ENCODE peak calls at places on chromosomes 2 and 18, in nine cellular contexts. M, E, Z, B, S, X, U, J and P are unnamed samples.
A peak's percentile ranks its signal among the peaks of the same experiment; 100 is the strongest.

GRCh38 chr2:221629478-221629877 is 57.4 kb upstream of the EPHA4 start:
- DNase-seq in M (peak; percentile 59), E (peak; percentile 81), Z (no peak), B (no peak), S (peak; percentile 39), X (no peak), U (no peak), J (no peak), P (no peak)

GRCh38 chr2:33262097-33262496 is 214.4 kb upstream of the RASGRP3 start:
- DNase-seq in M (no peak), E (peak; percentile 43), Z (no peak), B (no peak), S (no peak), X (no peak), U (no peak), J (no peak), P (no peak)

GRCh38 chr2:109516445-109517117 is 97.2 kb downstream of the SEPTIN10 start:
- DNase-seq in M (no peak), E (peak; percentile 54), Z (no peak), B (peak; percentile 32), S (peak; percentile 65), X (no peak), U (peak; percentile 51), J (no peak), P (peak; percentile 41)

GRCh38 chr2:112141623-112142001 is 3.4 kb downstream of the FBLN7 start:
- DNase-seq in M (no peak), E (no peak), Z (no peak), B (no peak), S (no peak), X (no peak), U (no peak), J (no peak), P (no peak)

GRCh38 chr2:67462741-67463496 is 65.8 kb downstream of the ETAA1 start:
- DNase-seq in M (no peak), E (peak; percentile 56), Z (no peak), B (no peak), S (no peak), X (no peak), U (no peak), J (no peak), P (no peak)

GRCh38 chr2:132632000-132632649 is 37.9 kb downstream of the LYPD1 start:
- DNase-seq in M (no peak), E (peak; percentile 3), Z (no peak), B (no peak), S (peak; percentile 19), X (no peak), U (no peak), J (no peak), P (no peak)

GRCh38 chr2:240816584-240817495 is 3.2 kb downstream of the KIF1A start:
- DNase-seq in M (no peak), E (no peak), Z (no peak), B (peak; percentile 14), S (no peak), X (no peak), U (peak; percentile 9), J (no peak), P (no peak)

GRCh38 chr18:13217971-13218375 is 587 bp upstream of the LDLRAD4 start:
- DNase-seq in M (no peak), E (peak; percentile 12), Z (no peak), B (peak; percentile 60), S (no peak), X (no peak), U (peak; percentile 57), J (peak; percentile 53), P (no peak)

GRCh38 chr2:10271946-10272345 is 30.8 kb upstream of the HPCAL1 start:
- DNase-seq in M (no peak), E (no peak), Z (no peak), B (peak; percentile 85), S (no peak), X (no peak), U (no peak), J (no peak), P (no peak)

GRCh38 chr2:64918220-64918886 is 70.8 kb upstream of the SLC1A4 start:
- DNase-seq in M (no peak), E (no peak), Z (no peak), B (no peak), S (no peak), X (no peak), U (no peak), J (no peak), P (no peak)
- H3K4me3 ChIP-seq in M (peak overlapping the region; percentile 55), E (peak overlapping the region; percentile 47), Z (peak overlapping the region; percentile 59), B (no peak overlapping the region), S (peak overlapping the region; percentile 52), X (peak overlapping the region; percentile 64), U (peak overlapping the region; percentile 54), J (peak overlapping the region; percentile 27), P (peak overlapping the region; percentile 47)

DNA sequence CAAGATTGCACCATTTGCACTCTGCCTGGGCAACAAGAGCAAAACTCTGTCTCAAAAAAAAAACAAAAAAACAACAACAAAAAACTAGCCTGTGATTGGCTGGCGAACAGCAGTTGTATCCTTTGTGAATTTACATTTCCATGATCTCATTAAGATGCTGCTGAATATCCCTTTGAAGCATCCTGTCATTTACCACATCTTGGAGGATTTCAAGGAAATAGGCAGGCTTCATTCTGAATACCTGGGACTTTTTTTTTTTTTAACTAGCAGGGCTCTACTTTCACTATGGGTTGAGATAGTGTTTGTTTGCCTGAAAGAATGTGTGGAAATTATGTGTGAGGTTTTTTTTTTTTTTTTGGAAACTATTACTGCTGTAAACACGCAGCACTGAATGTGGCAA is 49.6 kb upstream of the RPL31 start:
- DNase-seq in M (no peak), E (no peak), Z (no peak), B (no peak), S (no peak), X (no peak), U (no peak), J (no peak), P (no peak)
- H3K4me3 ChIP-seq in M (no peak overlapping the region), E (no peak overlapping the region), Z (no peak overlapping the region), B (no peak overlapping the region), S (no peak overlapping the region), X (no peak overlapping the region), U (no peak overlapping the region), J (no peak overlapping the region), P (no peak overlapping the region)

GRCh38 chr2:102107741-102108070 is 34.8 kb upstream of the IL1R1 start:
- DNase-seq in M (no peak), E (peak; percentile 62), Z (no peak), B (no peak), S (peak; percentile 75), X (no peak), U (no peak), J (no peak), P (no peak)
- H3K4me3 ChIP-seq in M (no peak overlapping the region), E (no peak overlapping the region), Z (no peak overlapping the region), B (no peak overlapping the region), S (peak overlapping the region; percentile 26), X (no peak overlapping the region), U (no peak overlapping the region), J (no peak overlapping the region), P (no peak overlapping the region)

DNA sequence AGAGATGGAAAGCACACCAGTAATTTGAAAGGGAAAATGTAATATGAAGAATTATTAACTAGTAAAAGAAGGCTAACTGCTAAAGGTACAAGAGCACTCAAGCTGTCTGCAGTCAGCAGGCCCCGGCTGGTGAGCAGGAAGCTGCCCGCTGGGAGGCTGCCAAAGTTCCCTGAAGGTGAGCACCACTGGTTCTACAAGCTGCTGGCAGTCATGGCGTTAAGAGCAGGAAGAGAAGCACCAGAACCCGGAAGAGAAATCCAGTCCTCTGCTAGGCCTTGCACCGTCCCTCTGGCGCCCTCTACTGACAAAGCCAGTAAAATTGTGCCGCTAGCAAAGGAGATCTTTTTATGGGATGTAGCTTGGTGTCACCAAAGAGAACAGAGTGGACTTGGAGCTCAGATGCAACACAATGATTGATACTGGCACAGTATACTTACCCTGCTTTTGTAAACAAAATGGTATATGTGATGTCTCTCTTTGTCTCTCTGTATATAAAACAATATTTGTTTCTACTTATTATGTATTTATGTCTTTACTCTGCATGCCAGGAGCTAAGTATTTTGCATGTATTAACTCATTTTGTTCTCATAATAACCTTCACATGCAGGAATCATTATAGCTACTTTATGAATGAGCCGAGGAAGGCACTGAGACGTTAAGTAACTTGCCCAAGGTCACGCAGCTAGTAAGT is 28.1 kb upstream of the CASP8 start:
- DNase-seq in M (peak; percentile 47), E (peak; percentile 95), Z (peak; percentile 86), B (peak; percentile 94), S (peak; percentile 96), X (peak; percentile 86), U (peak; percentile 77), J (peak; percentile 86), P (peak; percentile 79)
- H3K4me3 ChIP-seq in M (no peak overlapping the region), E (no peak overlapping the region), Z (peak overlapping the region; percentile 79), B (no peak overlapping the region), S (peak overlapping the region; percentile 62), X (peak overlapping the region; percentile 81), U (peak overlapping the region; percentile 36), J (no peak overlapping the region), P (peak overlapping the region; percentile 11)

GRCh38 chr18:62437520-62438329 is 85.1 kb upstream of the ZCCHC2 start:
- DNase-seq in M (no peak), E (peak; percentile 42), Z (no peak), B (peak; percentile 71), S (no peak), X (no peak), U (peak; percentile 34), J (peak; percentile 54), P (no peak)
- H3K4me3 ChIP-seq in M (no peak overlapping the region), E (no peak overlapping the region), Z (no peak overlapping the region), B (no peak overlapping the region), S (no peak overlapping the region), X (no peak overlapping the region), U (peak overlapping the region; percentile 16), J (no peak overlapping the region), P (no peak overlapping the region)

DNA sequence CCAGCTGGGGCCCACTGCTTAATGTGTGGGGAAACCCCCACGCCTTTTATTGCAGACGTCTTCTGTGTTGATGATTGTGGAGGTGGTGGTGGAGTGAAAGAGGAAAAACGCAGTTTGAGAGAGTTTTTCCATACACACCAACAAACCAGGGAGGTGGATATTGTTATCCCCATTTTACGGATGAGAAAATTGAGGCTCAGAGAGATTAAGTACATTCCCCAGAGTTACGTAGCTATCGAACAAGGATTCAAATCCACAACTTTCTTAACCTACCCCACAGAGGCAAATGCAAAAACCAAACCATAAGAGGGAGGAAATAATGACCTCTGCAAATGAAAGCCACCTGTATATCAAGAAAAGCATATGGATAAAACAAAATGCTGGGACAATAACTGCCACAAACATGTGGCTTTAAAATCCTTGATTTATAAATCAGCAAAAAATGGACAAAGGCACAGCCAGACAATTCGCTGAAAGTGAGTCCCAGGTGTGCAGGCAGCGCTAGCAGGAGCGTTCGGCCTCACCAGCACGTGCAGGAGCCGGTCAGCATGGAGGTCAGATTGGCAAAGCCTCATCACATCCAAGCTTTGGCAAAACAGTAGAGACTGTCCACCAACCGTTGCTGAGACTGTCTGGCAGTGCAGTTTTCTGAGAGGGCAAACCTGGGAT is 12.6 kb upstream of the RAB17 start:
- DNase-seq in M (no peak), E (no peak), Z (no peak), B (no peak), S (no peak), X (no peak), U (no peak), J (no peak), P (no peak)
- H3K4me3 ChIP-seq in M (no peak overlapping the region), E (no peak overlapping the region), Z (peak overlapping the region; percentile 23), B (no peak overlapping the region), S (no peak overlapping the region), X (peak overlapping the region; percentile 18), U (peak overlapping the region; percentile 42), J (no peak overlapping the region), P (no peak overlapping the region)